ENCODE peak calls at places on chromosomes 5 and 9, in four cellular contexts. F is adrenal gland, E is body of pancreas, N is uterus. J is an unnamed sample.

GRCh38 chr9:128683340-128684064 is 5.5 kb upstream of the SET start:
- DNase-seq in E (peak), F (peak), N (peak), J (peak)

GRCh38 chr5:148168246-148168645 is at the start of gene SPINK14:
- DNase-seq in E (no peak), F (no peak), N (no peak), J (no peak)

GRCh38 chr5:129216001-129216400 is 121.5 kb downstream of the ISOC1 start:
- DNase-seq in N (no peak), F (no peak), E (no peak), J (no peak)

GRCh38 chr9:136903041-136903554 is 16.8 kb downstream of the TRAF2 start:
- DNase-seq in E (peak), N (peak), F (no peak), J (no peak)

GRCh38 chr5:159515909-159516415 is 185.7 kb upstream of the IL12B start:
- DNase-seq in F (peak), N (peak), E (peak), J (peak)

GRCh38 chr5:154368041-154368800 is 77.6 kb upstream of the SAP30L start:
- DNase-seq in E (peak), F (peak), N (peak), J (peak)

GRCh38 chr5:78903936-78904335 is 81.2 kb downstream of the ARSB start:
- DNase-seq in N (no peak), E (no peak), F (no peak), J (no peak)

GRCh38 chr5:143826909-143827514 is 15.1 kb downstream of the HMHB1 start:
- DNase-seq in F (no peak), E (no peak), N (no peak), J (no peak)

GRCh38 chr9:118170032-118170955 is 466.1 kb downstream of the TLR4 start:
- DNase-seq in F (peak), E (no peak), N (no peak), J (no peak)

GRCh38 chr5:127814225-127814973 is 111.2 kb downstream of the CCDC192 start:
- DNase-seq in N (no peak), F (no peak), E (no peak), J (no peak)

GRCh38 chr5:147472669-147473131 is 37.2 kb downstream of the DPYSL3 start:
- DNase-seq in E (no peak), N (no peak), F (no peak), J (no peak)

GRCh38 chr5:150129813-150130492 is 25.7 kb downstream of the PDGFRB start:
- DNase-seq in N (peak), F (peak), E (peak), J (peak)

GRCh38 chr5:35183243-35183955 is 46.9 kb downstream of the PRLR start:
- DNase-seq in N (peak), F (no peak), E (peak), J (peak)

GRCh38 chr5:3258050-3258449 is 337.6 kb upstream of the IRX1 start:
- DNase-seq in E (no peak), N (no peak), F (no peak), J (peak)

GRCh38 chr5:106094128-106094726 is 1576.5 kb downstream of the EFNA5 start:
- DNase-seq in F (no peak), E (no peak), N (no peak), J (no peak)

GRCh38 chr5:155943516-155944407 is 383.2 kb upstream of the SGCD start:
- DNase-seq in E (peak), N (peak), F (peak), J (no peak)

GRCh38 chr9:18611946-18612345 is 138.0 kb downstream of the ADAMTSL1 start:
- DNase-seq in F (no peak), E (no peak), N (no peak), J (no peak)

GRCh38 chr5:149517461-149518122 is 33.6 kb downstream of the CSNK1A1 start:
- DNase-seq in E (no peak), N (no peak), F (no peak), J (no peak)

GRCh38 chr9:87342743-87343142 is 154.9 kb upstream of the DAPK1 start:
- DNase-seq in E (no peak), F (peak), N (peak), J (no peak)

GRCh38 chr9:69898714-69899209 is 78.1 kb downstream of the CFAP95 start:
- DNase-seq in F (no peak), E (no peak), N (no peak), J (no peak)

GRCh38 chr5:8683528-8683927 is 814.6 kb downstream of the MTRR start:
- DNase-seq in N (no peak), F (no peak), E (no peak), J (no peak)

GRCh38 chr9:121253821-121254471 is 14.0 kb upstream of the GSN start:
- DNase-seq in N (no peak), F (no peak), E (no peak), J (no peak)

GRCh38 chr9:97698865-97699264 is 1.7 kb upstream of the XPA start:
- DNase-seq in N (no peak), E (no peak), F (no peak), J (no peak)

GRCh38 chr5:107570805-107571531 is 99.8 kb downstream of the EFNA5 start:
- DNase-seq in N (no peak), F (no peak), E (no peak), J (no peak)

GRCh38 chr9:127264462-127265040 is at the start of gene GARNL3:
- DNase-seq in F (no peak), N (no peak), E (no peak), J (no peak)
- H3K27ac ChIP-seq in F (peak), N (no peak), E (no peak), J (no peak)

DNA sequence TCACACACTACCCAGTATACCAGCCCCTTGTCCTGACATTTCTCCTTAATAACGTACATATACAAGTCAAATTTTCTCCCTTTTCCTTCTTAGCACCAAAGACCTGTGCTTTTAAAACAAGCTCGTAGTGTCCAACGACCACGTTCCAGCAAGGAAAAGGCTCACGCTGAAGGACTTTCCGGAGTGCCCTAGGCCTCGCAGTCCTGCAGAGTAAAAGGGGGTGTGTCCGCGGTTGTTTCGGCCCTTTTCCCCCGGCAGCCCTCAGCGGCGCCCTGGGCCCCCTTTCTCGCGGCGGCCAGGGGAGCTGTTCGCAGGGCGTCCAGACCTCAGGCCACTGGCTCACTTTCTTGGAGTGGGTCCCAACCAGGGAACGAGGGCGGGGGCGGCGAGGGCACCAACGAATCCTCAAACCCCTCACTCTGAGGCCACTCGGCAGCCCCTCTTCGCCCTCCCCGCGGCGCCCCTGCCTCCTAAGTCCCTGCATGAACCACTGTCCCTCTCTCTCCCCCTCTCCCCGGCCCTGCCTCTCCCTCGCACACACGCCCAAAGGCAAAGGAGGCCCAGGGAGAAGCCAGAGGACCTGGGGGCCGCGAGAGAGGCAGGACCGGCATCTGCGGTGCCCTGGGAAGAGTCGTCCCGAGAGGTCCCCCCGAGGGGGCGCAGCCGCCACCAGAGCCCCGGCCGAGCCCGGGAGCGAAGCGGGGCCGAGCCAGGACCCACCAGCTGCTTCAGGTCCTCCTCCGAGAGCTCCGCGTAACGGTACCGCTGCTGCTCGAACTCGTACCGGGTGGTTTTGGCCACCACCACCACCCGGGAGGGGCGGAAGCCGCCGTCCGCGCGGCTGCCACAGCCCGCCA is 718 bp downstream of the NADK2 start:
- DNase-seq in E (peak), F (peak), N (peak), J (peak)
- H3K27ac ChIP-seq in E (peak), F (peak), N (peak), J (peak)

DNA sequence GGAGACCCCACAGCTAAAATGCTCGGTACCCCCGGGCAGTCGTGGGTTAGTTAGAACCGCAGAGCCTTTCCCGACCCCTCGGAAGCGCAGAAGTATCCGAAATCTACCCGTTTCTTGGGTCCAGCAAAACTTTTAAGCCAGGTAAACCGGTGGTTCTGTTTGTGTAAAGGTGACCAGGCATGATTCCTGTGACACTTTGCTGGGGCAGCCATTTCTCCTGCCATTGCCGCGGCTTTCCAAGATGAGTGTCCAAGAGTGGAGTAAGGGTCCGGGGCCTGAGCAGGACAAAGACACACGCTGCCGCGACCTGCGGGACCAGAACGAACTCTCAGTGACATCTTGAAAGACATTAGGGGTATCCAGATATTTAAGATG is 655 bp downstream of the MARVELD2 start:
- DNase-seq in N (no peak), E (peak), F (no peak), J (no peak)
- H3K27ac ChIP-seq in N (no peak), E (peak), F (no peak), J (peak)

GRCh38 chr9:96554326-96554725 is 65.3 kb downstream of the CDC14B start:
- DNase-seq in F (no peak), E (no peak), N (no peak), J (no peak)

GRCh38 chr9:96554801-96555566 is 64.7 kb downstream of the CDC14B start:
- DNase-seq in E (no peak), N (no peak), F (no peak), J (no peak)

GRCh38 chr9:96557921-96558320 is 61.7 kb downstream of the CDC14B start:
- DNase-seq in N (no peak), E (no peak), F (no peak), J (no peak)

GRCh38 chr9:96555567-96556386 is 63.9 kb downstream of the CDC14B start:
- DNase-seq in E (no peak), N (no peak), F (no peak), J (no peak)

GRCh38 chr9:96556701-96557461 is 62.8 kb downstream of the CDC14B start:
- DNase-seq in N (no peak), E (no peak), F (no peak), J (no peak)
- H3K27ac ChIP-seq in N (peak), E (no peak), F (peak), J (peak)

GRCh38 chr9:25226901-25227686 is 451.1 kb downstream of the TUSC1 start:
- DNase-seq in F (no peak), E (no peak), N (no peak), J (no peak)
- H3K27ac ChIP-seq in F (no peak), E (no peak), N (no peak), J (no peak)

GRCh38 chr9:72041775-72042194 is 18.6 kb downstream of the C9orf57 start:
- DNase-seq in E (no peak), N (peak), F (peak), J (peak)
- H3K27ac ChIP-seq in E (no peak), N (no peak), F (no peak), J (no peak)

J was measured in lung.